ENCODE peak calls at places on chromosomes 7 and 10, in six cellular contexts. O, B, Y, C, S and Z are unnamed samples.

GRCh38 chr10:2011106-2011716 is 273.9 kb upstream of the ADARB2 start:
- DNase-seq in O (no peak), B (no peak), Y (no peak), C (no peak), S (peak), Z (no peak)

GRCh38 chr10:29881336-29881751 is 178.0 kb downstream of the JCAD start:
- DNase-seq in O (no peak), B (no peak), Y (no peak), C (no peak), S (no peak), Z (no peak)

GRCh38 chr10:85043207-85043606 is 714.8 kb downstream of the CCSER2 start:
- DNase-seq in O (no peak), B (no peak), Y (no peak), C (no peak), S (no peak), Z (no peak)

GRCh38 chr7:95919574-95919973 is 147.2 kb downstream of the DYNC1I1 start:
- DNase-seq in O (no peak), B (no peak), Y (no peak), C (no peak), S (no peak), Z (no peak)

GRCh38 chr10:110803239-110803593 is 68.5 kb upstream of the PDCD4 start:
- DNase-seq in O (peak), B (no peak), Y (no peak), C (no peak), S (no peak), Z (no peak)

GRCh38 chr10:117175901-117176534 is 21.3 kb upstream of the KCNK18 start:
- DNase-seq in O (peak), B (peak), Y (peak), C (peak), S (peak), Z (peak)

GRCh38 chr10:127354992-127355391 is 158.6 kb upstream of the INSYN2A start:
- DNase-seq in O (no peak), B (no peak), Y (no peak), C (no peak), S (no peak), Z (no peak)

GRCh38 chr7:88226886-88227516 is 7.2 kb upstream of the SRI start:
- DNase-seq in O (no peak), B (no peak), Y (no peak), C (no peak), S (no peak), Z (no peak)

GRCh38 chr10:113493195-113493594 is 59.7 kb upstream of the HABP2 start:
- DNase-seq in O (no peak), B (no peak), Y (no peak), C (no peak), S (no peak), Z (no peak)

GRCh38 chr10:114684822-114685209 is 26.7 kb upstream of the ABLIM1 start:
- DNase-seq in O (no peak), B (no peak), Y (no peak), C (peak), S (no peak), Z (no peak)

GRCh38 chr7:6691609-6692106 is 15.1 kb downstream of the ZNF12 start:
- DNase-seq in O (no peak), B (no peak), Y (no peak), C (no peak), S (no peak), Z (no peak)

GRCh38 chr7:40232242-40232929 is 97.6 kb downstream of the SUGCT start:
- DNase-seq in O (peak), B (peak), Y (peak), C (peak), S (peak), Z (no peak)

GRCh38 chr10:76902949-76903348 is 734.7 kb downstream of the KCNMA1 start:
- DNase-seq in O (no peak), B (peak), Y (no peak), C (no peak), S (peak), Z (peak)

GRCh38 chr10:91050371-91051034 is 129.6 kb upstream of the ANKRD1 start:
- DNase-seq in O (no peak), B (no peak), Y (no peak), C (no peak), S (peak), Z (no peak)

GRCh38 chr10:29078919-29079318 is 210.0 kb upstream of the LYZL1 start:
- DNase-seq in O (no peak), B (no peak), Y (no peak), C (no peak), S (peak), Z (no peak)

GRCh38 chr10:91247360-91248111 is 27.1 kb downstream of the PCGF5 start:
- DNase-seq in O (no peak), B (peak), Y (no peak), C (peak), S (no peak), Z (no peak)

GRCh38 chr10:117541909-117542705 is 439 bp upstream of the EMX2 start:
- DNase-seq in O (peak), B (no peak), Y (peak), C (peak), S (peak), Z (peak)

GRCh38 chr10:128993911-128994538 is 473.0 kb upstream of the MGMT start:
- DNase-seq in O (no peak), B (no peak), Y (no peak), C (no peak), S (no peak), Z (no peak)

GRCh38 chr7:151080091-151080521 is 503 bp downstream of the FASTK start:
- DNase-seq in O (no peak), B (peak), Y (no peak), C (no peak), S (peak), Z (peak)

GRCh38 chr10:16679511-16679910 is 137.7 kb downstream of the RSU1 start:
- DNase-seq in O (no peak), B (no peak), Y (no peak), C (no peak), S (no peak), Z (no peak)

GRCh38 chr7:22147113-22147512 is 201.4 kb upstream of the CDCA7L start:
- DNase-seq in O (peak), B (peak), Y (no peak), C (no peak), S (no peak), Z (no peak)

GRCh38 chr7:113159746-113160339 is 41.5 kb upstream of the SMIM30 start:
- DNase-seq in O (no peak), B (peak), Y (no peak), C (peak), S (peak), Z (peak)

GRCh38 chr7:51645707-51646298 is 329.2 kb upstream of the COBL start:
- DNase-seq in O (no peak), B (no peak), Y (no peak), C (no peak), S (no peak), Z (no peak)

GRCh38 chr10:128024426-128024825 is 101.8 kb downstream of the MKI67 start:
- DNase-seq in O (no peak), B (no peak), Y (no peak), C (no peak), S (no peak), Z (no peak)

GRCh38 chr7:98562336-98563182 is 54.5 kb upstream of the NPTX2 start:
- DNase-seq in O (no peak), B (no peak), Y (no peak), C (no peak), S (no peak), Z (no peak)

GRCh38 chr10:91743460-91743859 is 54.8 kb upstream of the TNKS2 start:
- DNase-seq in O (no peak), B (no peak), Y (no peak), C (no peak), S (no peak), Z (no peak)

GRCh38 chr7:148110097-148110868 is 480.3 kb upstream of the C7orf33 start:
- DNase-seq in O (no peak), B (no peak), Y (no peak), C (no peak), S (peak), Z (no peak)

GRCh38 chr7:76392531-76393115 is 16.9 kb downstream of the SSC4D start:
- DNase-seq in O (no peak), B (no peak), Y (no peak), C (no peak), S (no peak), Z (no peak)

GRCh38 chr10:131963350-131963749 is 18.4 kb downstream of the BNIP3 start:
- DNase-seq in O (no peak), B (no peak), Y (no peak), C (no peak), S (no peak), Z (no peak)

GRCh38 chr10:97407211-97407951 is 6.2 kb upstream of the RRP12 start:
- DNase-seq in O (peak), B (peak), Y (no peak), C (no peak), S (peak), Z (peak)

GRCh38 chr10:33507662-33508425 is 173.4 kb upstream of the NRP1 start:
- DNase-seq in O (no peak), B (no peak), Y (no peak), C (no peak), S (no peak), Z (no peak)

GRCh38 chr7:66739953-66740301 is 606 bp upstream of the RABGEF1 start:
- DNase-seq in O (no peak), B (no peak), Y (no peak), C (no peak), S (no peak), Z (no peak)

GRCh38 chr10:76432274-76433012 is 1001.0 kb downstream of the LRMDA start:
- DNase-seq in O (no peak), B (peak), Y (peak), C (peak), S (peak), Z (no peak)

GRCh38 chr10:35079763-35080162 is 10.4 kb downstream of the CUL2 start:
- DNase-seq in O (no peak), B (no peak), Y (peak), C (no peak), S (no peak), Z (no peak)

GRCh38 chr7:38673795-38674194 is 42.6 kb upstream of the AMPH start:
- DNase-seq in O (no peak), B (no peak), Y (peak), C (no peak), S (no peak), Z (no peak)

GRCh38 chr7:105985250-105985649 is 22.2 kb downstream of the CDHR3 start:
- DNase-seq in O (no peak), B (no peak), Y (no peak), C (no peak), S (peak), Z (no peak)

GRCh38 chr7:29342761-29343160 is 148.2 kb downstream of the CHN2 start:
- DNase-seq in O (no peak), B (no peak), Y (no peak), C (peak), S (no peak), Z (no peak)

GRCh38 chr7:105188201-105188600 is 174.2 kb downstream of the KMT2E start:
- DNase-seq in O (no peak), B (no peak), Y (no peak), C (no peak), S (no peak), Z (no peak)

GRCh38 chr7:86914468-86915054 is 144.9 kb downstream of the ELAPOR2 start:
- DNase-seq in O (peak), B (no peak), Y (no peak), C (no peak), S (peak), Z (no peak)

GRCh38 chr10:126840736-126841135 is 64.5 kb upstream of the DOCK1 start:
- DNase-seq in O (no peak), B (no peak), Y (no peak), C (no peak), S (no peak), Z (no peak)

GRCh38 chr7:142853739-142854504 is 954 bp upstream of the EPHB6 start:
- DNase-seq in O (peak), B (peak), Y (no peak), C (peak), S (peak), Z (peak)

GRCh38 chr7:142854505-142855400 is at the start of gene EPHB6:
- DNase-seq in O (peak), B (peak), Y (peak), C (no peak), S (peak), Z (peak)

GRCh38 chr7:142855756-142856564 is 1.1 kb downstream of the EPHB6 start:
- DNase-seq in O (no peak), B (peak), Y (no peak), C (no peak), S (no peak), Z (no peak)

GRCh38 chr7:142856565-142857245 is 1.8 kb downstream of the EPHB6 start:
- DNase-seq in O (no peak), B (peak), Y (no peak), C (no peak), S (no peak), Z (no peak)

GRCh38 chr7:142855401-142855743 is 496 bp downstream of the EPHB6 start:
- DNase-seq in O (no peak), B (no peak), Y (no peak), C (no peak), S (peak), Z (no peak)
- TF ChIP-seq CTCF in O (no peak), B (no peak), Y (no peak), C (peak), S (peak), Z (no peak)

DNA sequence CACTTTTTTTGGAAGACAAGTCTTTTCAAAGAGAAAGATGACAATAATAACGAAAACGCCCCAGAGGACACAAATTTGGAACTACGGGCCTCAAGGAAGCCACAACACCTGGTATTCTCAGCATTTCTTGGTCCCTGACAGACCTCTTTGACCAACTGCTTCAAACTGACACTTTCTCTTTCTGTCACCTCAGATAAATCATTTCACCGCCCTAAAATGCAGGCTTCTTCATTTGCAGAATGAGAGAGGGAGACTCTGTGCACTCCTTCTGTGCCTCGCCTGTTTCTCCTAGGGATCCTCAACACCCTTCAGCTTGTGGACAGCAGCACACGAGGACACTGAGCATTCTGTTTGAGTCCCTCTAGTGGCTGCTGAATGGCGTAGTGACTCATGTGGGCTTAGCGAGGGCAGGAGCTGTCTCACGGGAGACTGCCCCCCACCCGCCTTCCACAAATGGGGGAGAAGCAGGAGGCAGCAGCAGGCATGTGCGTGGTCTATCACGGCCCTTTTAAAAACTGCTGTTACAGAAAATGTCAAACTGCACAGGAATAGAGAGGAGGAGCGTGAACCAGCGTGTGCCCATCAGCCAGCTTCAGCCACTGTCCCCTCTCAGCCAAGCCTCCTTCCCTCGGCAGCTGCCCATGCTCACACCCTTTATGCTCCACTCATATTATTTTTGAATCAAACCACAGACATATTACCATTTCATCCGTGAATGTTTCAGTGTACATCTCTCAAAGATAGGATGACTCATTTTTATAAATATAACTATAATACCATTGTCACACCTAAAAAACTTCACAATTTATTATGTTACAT is 41.4 kb downstream of the GSDME start:
- DNase-seq in O (peak), B (peak), Y (no peak), C (no peak), S (peak), Z (no peak)
- TF ChIP-seq CTCF in O (peak), B (no peak), Y (peak), C (peak), S (peak), Z (peak)

GRCh38 chr10:124181656-124182055 is 88.3 kb upstream of the CHST15 start:
- DNase-seq in O (no peak), B (no peak), Y (no peak), C (no peak), S (no peak), Z (no peak)
- TF ChIP-seq CTCF in O (no peak), B (no peak), Y (no peak), C (no peak), S (no peak), Z (no peak)

GRCh38 chr7:37109853-37110252 is 338.8 kb downstream of the ELMO1 start:
- DNase-seq in O (no peak), B (no peak), Y (no peak), C (no peak), S (peak), Z (no peak)
- TF ChIP-seq CTCF in O (no peak), B (no peak), Y (no peak), C (no peak), S (no peak), Z (no peak)

GRCh38 chr10:69119896-69120295 is 4.1 kb upstream of the VPS26A start:
- DNase-seq in O (no peak), B (no peak), Y (no peak), C (no peak), S (no peak), Z (no peak)

GRCh38 chr10:69123747-69124557 is at the start of gene VPS26A:
- DNase-seq in O (peak), B (peak), Y (peak), C (peak), S (peak), Z (peak)

GRCh38 chr10:69125554-69125953 is 1.6 kb downstream of the VPS26A start:
- DNase-seq in O (no peak), B (no peak), Y (no peak), C (no peak), S (no peak), Z (no peak)

GRCh38 chr10:69124558-69125121 is 662 bp downstream of the VPS26A start:
- DNase-seq in O (peak), B (peak), Y (peak), C (peak), S (peak), Z (peak)

DNA sequence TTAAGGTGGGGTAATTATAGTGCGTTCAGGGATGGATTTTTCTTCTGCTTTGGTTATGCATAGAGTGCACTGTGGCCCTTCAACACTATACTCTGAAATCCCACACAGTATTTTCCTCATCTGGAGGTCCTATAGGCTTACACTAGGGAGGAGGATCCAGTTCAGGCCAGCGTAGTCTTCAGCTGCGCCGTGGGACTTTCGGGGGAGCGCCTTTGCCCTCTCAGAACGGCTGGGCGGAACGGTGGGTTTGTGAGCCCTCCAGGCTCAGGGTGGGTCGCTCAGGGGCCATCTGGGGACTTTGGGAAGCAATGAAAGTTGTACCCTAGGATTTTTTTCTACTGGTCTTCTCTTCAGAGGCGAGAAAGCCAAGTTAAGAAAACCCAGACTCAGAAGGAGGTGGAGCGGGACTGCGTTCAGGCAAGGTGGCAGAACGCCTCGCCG is 652 bp upstream of the VPS26A start:
- DNase-seq in O (no peak), B (no peak), Y (peak), C (peak), S (peak), Z (peak)
- TF ChIP-seq CTCF in O (peak), B (no peak), Y (peak), C (peak), S (peak), Z (peak)

GRCh38 chr7:2601907-2602735 is 29.7 kb upstream of the TTYH3 start:
- DNase-seq in O (no peak), B (no peak), Y (no peak), C (no peak), S (no peak), Z (no peak)
- TF ChIP-seq CTCF in O (no peak), B (no peak), Y (no peak), C (no peak), S (no peak), Z (no peak)

DNA sequence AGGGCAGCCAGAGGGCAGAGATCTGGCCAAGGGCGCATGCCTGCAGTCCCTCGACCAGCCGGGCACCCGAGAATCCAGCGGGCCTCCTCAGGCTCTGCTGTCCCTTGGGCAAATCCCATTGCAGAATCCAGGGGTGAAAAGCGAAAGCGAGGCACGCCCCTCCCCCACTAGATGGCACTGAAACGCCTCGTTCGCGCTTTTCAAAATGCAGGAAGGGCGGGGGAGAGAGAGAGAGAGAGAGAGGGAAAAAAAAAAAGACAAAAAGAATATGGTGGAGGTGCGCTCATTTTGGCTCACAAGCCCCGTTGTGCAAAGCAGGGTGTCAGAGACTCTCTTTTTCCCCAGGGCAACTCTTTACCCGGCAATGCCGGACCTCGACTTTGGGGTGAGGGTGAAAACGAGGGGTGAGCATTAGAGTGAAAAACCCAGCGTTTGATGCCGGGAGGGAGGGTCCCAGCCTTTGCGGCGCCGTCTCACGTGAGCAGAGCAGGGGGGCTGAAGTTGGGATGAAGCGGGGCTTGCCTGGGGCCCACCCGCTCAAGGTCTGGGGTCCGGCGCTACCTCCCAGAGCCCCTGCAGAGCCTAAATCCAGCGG is 2.5 kb upstream of the TMEM178B start:
- DNase-seq in O (peak), B (peak), Y (no peak), C (no peak), S (peak), Z (peak)
- TF ChIP-seq CTCF in O (peak), B (no peak), Y (no peak), C (peak), S (peak), Z (peak)

GRCh38 chr7:45872116-45873034 is 507 bp downstream of the CCDC201 start:
- DNase-seq in O (no peak), B (no peak), Y (no peak), C (no peak), S (peak), Z (peak)
- TF ChIP-seq CTCF in O (peak), B (no peak), Y (peak), C (peak), S (peak), Z (peak)